ENCODE peak calls at places on chromosomes 11 and 22, in seven cellular contexts. N, K, T, G, Q, W and S are unnamed samples.

GRCh38 chr11:111540114-111540920 is at the start of gene LAYN:
- DNase-seq in N (peak), K (peak), T (peak), G (no peak), Q (peak), W (peak), S (peak)

GRCh38 chr11:61524963-61525587 is 16.5 kb downstream of the LRRC10B start:
- DNase-seq in N (no peak), K (no peak), T (no peak), G (no peak), Q (no peak), W (no peak), S (no peak)

GRCh38 chr22:31870890-31871289 is 73.4 kb upstream of the YWHAH start:
- DNase-seq in N (no peak), K (no peak), T (no peak), G (no peak), Q (no peak), W (no peak), S (peak)

GRCh38 chr11:2990617-2991476 is 1.3 kb downstream of the NAP1L4 start:
- DNase-seq in N (peak), K (no peak), T (no peak), G (no peak), Q (no peak), W (no peak), S (no peak)

GRCh38 chr11:92693146-92693545 is 276.3 kb upstream of the MTNR1B start:
- DNase-seq in N (no peak), K (no peak), T (no peak), G (no peak), Q (no peak), W (no peak), S (no peak)

GRCh38 chr22:49177666-49178065 is 650.0 kb downstream of the BRD1 start:
- DNase-seq in N (no peak), K (no peak), T (no peak), G (no peak), Q (no peak), W (no peak), S (no peak)

GRCh38 chr11:68328374-68329091 is 16.1 kb downstream of the LRP5 start:
- DNase-seq in N (peak), K (no peak), T (no peak), G (no peak), Q (no peak), W (peak), S (no peak)

GRCh38 chr11:18671246-18671645 is 27.3 kb upstream of the TMEM86A start:
- DNase-seq in N (peak), K (no peak), T (no peak), G (no peak), Q (no peak), W (no peak), S (no peak)

GRCh38 chr11:128802358-128802981 is 64.6 kb downstream of the KCNJ1 start:
- DNase-seq in N (no peak), K (no peak), T (no peak), G (no peak), Q (no peak), W (no peak), S (no peak)

GRCh38 chr22:45602824-45603301 is 68.8 kb upstream of the ATXN10 start:
- DNase-seq in N (no peak), K (no peak), T (no peak), G (peak), Q (no peak), W (no peak), S (no peak)

GRCh38 chr11:5736396-5736795 is at the start of gene OR56B1:
- DNase-seq in N (no peak), K (no peak), T (no peak), G (no peak), Q (no peak), W (no peak), S (no peak)